ENCODE peak calls at places on chromosomes 6 and 20, in ten cellular contexts. E is colonic mucosa; B is iris pigment epithelial cell; K is CD4-positive, alpha-beta memory T cell; A is HEK293T; V is thyroid gland; J is posterior cingulate gyrus; W is right atrium auricular region; G is RWPE1; C is tibial artery. U is an unnamed sample.

GRCh38 chr6:3229566-3230274 is 2.3 kb upstream of the TUBB2B start:
- DNase-seq in V (peak; percentile 16), J (no peak), G (no peak), C (no peak), W (no peak), B (peak; percentile 45), E (no peak), K (no peak), A (no peak), U (no peak)

GRCh38 chr6:155190667-155191066 is 73.1 kb upstream of the CLDN20 start:
- DNase-seq in E (no peak), K (no peak), G (no peak), V (no peak), B (no peak), W (no peak), J (no peak), A (no peak), C (no peak), U (no peak)

GRCh38 chr6:118667988-118668387 is 16.6 kb upstream of the CEP85L start:
- DNase-seq in V (no peak), B (peak; percentile 62), J (no peak), G (no peak), W (no peak), C (no peak), A (no peak), K (no peak), E (no peak), U (peak; percentile 13)

GRCh38 chr20:18694071-18694470 is 106.2 kb downstream of the DTD1 start:
- DNase-seq in G (no peak), J (no peak), A (no peak), W (no peak), B (no peak), E (no peak), C (no peak), V (no peak), K (no peak), U (no peak)

GRCh38 chr6:168988801-168989200 is 264.8 kb downstream of the THBS2 start:
- DNase-seq in W (no peak), V (no peak), K (no peak), J (no peak), C (peak; percentile 76), B (peak; percentile 74), E (no peak), A (no peak), G (no peak), U (peak; percentile 17)

GRCh38 chr6:74448850-74449249 is 752.8 kb downstream of the CD109 start:
- DNase-seq in G (no peak), B (no peak), E (no peak), V (no peak), A (no peak), C (no peak), J (no peak), W (no peak), K (no peak), U (no peak)

GRCh38 chr20:35398660-35399144 is 13.1 kb downstream of the UQCC1 start:
- DNase-seq in G (no peak), B (peak; percentile 69), E (no peak), K (no peak), C (no peak), W (no peak), J (no peak), V (no peak), A (no peak), U (no peak)

GRCh38 chr6:105401247-105402089 is 1.4 kb downstream of the PREP start:
- DNase-seq in C (no peak), W (no peak), E (no peak), G (no peak), B (peak; percentile 32), A (no peak), J (no peak), K (no peak), V (no peak), U (peak; percentile 14)

GRCh38 chr20:45347936-45348809 is at the start of gene SDC4:
- DNase-seq in B (peak; percentile 62), G (peak; percentile 99), E (peak; percentile 83), J (no peak), W (peak; percentile 70), V (peak; percentile 71), C (peak; percentile 53), K (peak; percentile 53), A (peak; percentile 69), U (no peak)

GRCh38 chr6:167409689-167410088 is 84.8 kb downstream of the TTLL2 start:
- DNase-seq in W (no peak), B (no peak), C (no peak), A (no peak), J (no peak), V (no peak), K (no peak), E (no peak), G (no peak), U (no peak)

GRCh38 chr20:6590891-6591679 is 176.4 kb upstream of the BMP2 start:
- DNase-seq in J (no peak), G (peak; percentile 87), V (no peak), B (peak; percentile 80), A (no peak), C (no peak), W (no peak), K (no peak), E (peak; percentile 52), U (peak; percentile 73)

GRCh38 chr6:78578430-78578829 is 288.9 kb upstream of the IRAK1BP1 start:
- DNase-seq in W (no peak), K (no peak), G (no peak), J (no peak), C (no peak), E (no peak), A (no peak), B (no peak), V (no peak), U (no peak)

GRCh38 chr20:17995967-17996819 is 27.4 kb downstream of the MGME1 start:
- DNase-seq in B (peak; percentile 63), E (peak; percentile 60), V (peak; percentile 50), W (no peak), C (no peak), A (peak; percentile 71), K (peak; percentile 64), G (peak; percentile 70), J (peak; percentile 80), U (peak; percentile 59)

GRCh38 chr6:22353036-22353560 is 56.3 kb upstream of the PRL start:
- DNase-seq in B (no peak), J (no peak), E (peak; percentile 19), A (no peak), V (no peak), G (no peak), C (no peak), K (no peak), W (no peak), U (no peak)

GRCh38 chr20:16459019-16459700 is 114.1 kb downstream of the KIF16B start:
- DNase-seq in A (no peak), V (peak; percentile 40), K (no peak), C (peak; percentile 53), J (no peak), G (peak; percentile 28), E (no peak), B (peak; percentile 92), W (peak; percentile 72), U (peak; percentile 85)

GRCh38 chr20:25525857-25526256 is 59.5 kb downstream of the NINL start:
- DNase-seq in J (no peak), A (no peak), V (no peak), W (no peak), E (no peak), K (no peak), B (peak; percentile 99), G (peak; percentile 51), C (no peak), U (peak; percentile 96)